ENCODE peak calls at places on chromosome 12, in eight cellular contexts. M is pancreas; R is CD4-positive, alpha-beta T cell; I is right atrium auricular region; W is prostate gland; X is A549; A is lower lobe of right lung; O is effector memory CD4-positive, alpha-beta T cell. H is an unnamed sample. For H3K9me3, the result is how much of the 10 kb centered on the place peaks cover.

GRCh38 chr12:124513297-124513867 is 54.0 kb downstream of the NCOR2 start:
- DNase-seq in M (no peak), R (no peak), I (no peak), W (no peak), X (peak), A (no peak), O (no peak), H (no peak)

GRCh38 chr12:6618483-6618882 is 11.3 kb upstream of the CHD4 start:
- DNase-seq in M (no peak), R (no peak), I (no peak), W (no peak), X (no peak), A (no peak), O (no peak), H (no peak)

GRCh38 chr12:4813741-4814140 is 93.5 kb downstream of the GALNT8 start:
- DNase-seq in M (no peak), R (no peak), I (no peak), W (no peak), X (no peak), A (no peak), O (no peak), H (no peak)

GRCh38 chr12:110349521-110350151 is 53.9 kb downstream of the ANAPC7 start:
- DNase-seq in M (no peak), R (peak), I (no peak), W (no peak), X (no peak), A (no peak), O (no peak), H (no peak)

GRCh38 chr12:47881826-47882427 is 22.9 kb downstream of the VDR start:
- DNase-seq in M (no peak), R (no peak), I (peak), W (no peak), X (peak), A (no peak), O (no peak), H (peak)

GRCh38 chr12:13566286-13566685 is 369.8 kb downstream of the EMP1 start:
- DNase-seq in M (no peak), R (no peak), I (no peak), W (no peak), X (no peak), A (no peak), O (no peak), H (no peak)

GRCh38 chr12:97561321-97562230 is 99.0 kb downstream of the RMST start:
- DNase-seq in M (no peak), R (no peak), I (no peak), W (peak), X (no peak), A (no peak), O (no peak), H (no peak)

GRCh38 chr12:72511906-72512305 is 239.7 kb downstream of the TRHDE start:
- DNase-seq in M (no peak), R (no peak), I (no peak), W (no peak), X (no peak), A (no peak), O (no peak), H (no peak)

GRCh38 chr12:86683568-86683991 is 427.4 kb upstream of the MGAT4C start:
- DNase-seq in M (no peak), R (no peak), I (no peak), W (no peak), X (no peak), A (no peak), O (no peak), H (no peak)

GRCh38 chr12:99223554-99223953 is 424.0 kb upstream of the GARIN6 start:
- DNase-seq in M (no peak), R (no peak), I (no peak), W (no peak), X (no peak), A (no peak), O (no peak), H (no peak)

GRCh38 chr12:92624236-92624635 is 78.6 kb upstream of the PLEKHG7 start:
- DNase-seq in M (no peak), R (no peak), I (no peak), W (no peak), X (peak), A (no peak), O (no peak), H (no peak)

GRCh38 chr12:75816892-75817291 is 214.7 kb downstream of the PHLDA1 start:
- DNase-seq in M (no peak), R (no peak), I (no peak), W (no peak), X (peak), A (no peak), O (no peak), H (peak)

GRCh38 chr12:14974633-14975032 is 1.8 kb downstream of the PDE6H start:
- DNase-seq in M (no peak), R (no peak), I (no peak), W (no peak), X (no peak), A (no peak), O (no peak), H (no peak)

GRCh38 chr12:95371571-95371970 is 102.4 kb upstream of the METAP2 start:
- DNase-seq in M (no peak), R (no peak), I (no peak), W (no peak), X (no peak), A (no peak), O (no peak), H (no peak)

GRCh38 chr12:88416786-88417185 is 163.5 kb downstream of the KITLG start:
- DNase-seq in M (no peak), R (no peak), I (no peak), W (no peak), X (no peak), A (no peak), O (no peak), H (no peak)

GRCh38 chr12:111041091-111041490 is 120.7 kb upstream of the MYL2 start:
- DNase-seq in M (no peak), R (no peak), I (no peak), W (no peak), X (no peak), A (no peak), O (no peak), H (no peak)

GRCh38 chr12:51822956-51823355 is 25.6 kb downstream of the FIGNL2 start:
- DNase-seq in M (peak), R (no peak), I (no peak), W (no peak), X (no peak), A (no peak), O (no peak), H (no peak)

GRCh38 chr12:51953925-51954324 is 2.4 kb downstream of the ACVR1B start:
- DNase-seq in M (no peak), R (no peak), I (no peak), W (no peak), X (no peak), A (no peak), O (no peak), H (no peak)

GRCh38 chr12:124904306-124905098 is 9.9 kb downstream of the UBC start:
- DNase-seq in M (peak), R (no peak), I (peak), W (peak), X (peak), A (peak), O (no peak), H (peak)

GRCh38 chr12:132533584-132533958 is 43.6 kb downstream of the FBRSL1 start:
- DNase-seq in M (no peak), R (no peak), I (no peak), W (no peak), X (no peak), A (no peak), O (no peak), H (no peak)

GRCh38 chr12:8648598-8649205 is 13.9 kb downstream of the MFAP5 start:
- DNase-seq in M (no peak), R (peak), I (no peak), W (no peak), X (no peak), A (no peak), O (no peak), H (peak)

GRCh38 chr12:68888243-68888642 is 44.7 kb downstream of the CPM start:
- DNase-seq in M (no peak), R (no peak), I (no peak), W (no peak), X (no peak), A (no peak), O (no peak), H (no peak)

GRCh38 chr12:8038659-8039114 is 6.2 kb downstream of the FOXJ2 start:
- DNase-seq in M (peak), R (no peak), I (no peak), W (peak), X (peak), A (peak), O (no peak), H (peak)

GRCh38 chr12:7035464-7035863 is 17.2 kb upstream of the LPCAT3 start:
- DNase-seq in M (no peak), R (no peak), I (no peak), W (no peak), X (no peak), A (no peak), O (no peak), H (no peak)

GRCh38 chr12:66733321-66733720 is 54.4 kb upstream of the GRIP1 start:
- DNase-seq in M (no peak), R (no peak), I (no peak), W (no peak), X (no peak), A (no peak), O (no peak), H (no peak)

GRCh38 chr12:69555461-69555860 is 29.8 kb upstream of the CCT2 start:
- DNase-seq in M (no peak), R (no peak), I (no peak), W (no peak), X (peak), A (no peak), O (no peak), H (no peak)

GRCh38 chr12:95624544-95624943 is 73.3 kb upstream of the USP44 start:
- DNase-seq in M (no peak), R (no peak), I (no peak), W (no peak), X (peak), A (no peak), O (no peak), H (no peak)

GRCh38 chr12:121789800-121790748 is 3.4 kb downstream of the RHOF start:
- DNase-seq in M (peak), R (peak), I (no peak), W (no peak), X (no peak), A (peak), O (peak), H (peak)

GRCh38 chr12:115950959-115951358 is 326.5 kb downstream of the MED13L start:
- DNase-seq in M (no peak), R (no peak), I (no peak), W (no peak), X (no peak), A (no peak), O (no peak), H (no peak)

GRCh38 chr12:2395352-2395977 is 342.7 kb downstream of the CACNA1C start:
- DNase-seq in M (no peak), R (peak), I (no peak), W (no peak), X (peak), A (peak), O (no peak), H (peak)

GRCh38 chr12:43148711-43149110 is 403.3 kb downstream of the ADAMTS20 start:
- DNase-seq in M (no peak), R (no peak), I (no peak), W (no peak), X (no peak), A (no peak), O (no peak), H (no peak)

GRCh38 chr12:30564394-30564793 is 131.3 kb downstream of the IPO8 start:
- DNase-seq in M (no peak), R (no peak), I (no peak), W (no peak), X (no peak), A (no peak), O (no peak), H (no peak)

GRCh38 chr12:132586929-132587328 is 23.5 kb downstream of the LRCOL1 start:
- DNase-seq in M (no peak), R (no peak), I (no peak), W (no peak), X (no peak), A (no peak), O (no peak), H (no peak)

GRCh38 chr12:102120886-102121285 is 903 bp downstream of the PARPBP start:
- DNase-seq in M (no peak), R (no peak), I (no peak), W (no peak), X (peak), A (no peak), O (no peak), H (peak)

DNA sequence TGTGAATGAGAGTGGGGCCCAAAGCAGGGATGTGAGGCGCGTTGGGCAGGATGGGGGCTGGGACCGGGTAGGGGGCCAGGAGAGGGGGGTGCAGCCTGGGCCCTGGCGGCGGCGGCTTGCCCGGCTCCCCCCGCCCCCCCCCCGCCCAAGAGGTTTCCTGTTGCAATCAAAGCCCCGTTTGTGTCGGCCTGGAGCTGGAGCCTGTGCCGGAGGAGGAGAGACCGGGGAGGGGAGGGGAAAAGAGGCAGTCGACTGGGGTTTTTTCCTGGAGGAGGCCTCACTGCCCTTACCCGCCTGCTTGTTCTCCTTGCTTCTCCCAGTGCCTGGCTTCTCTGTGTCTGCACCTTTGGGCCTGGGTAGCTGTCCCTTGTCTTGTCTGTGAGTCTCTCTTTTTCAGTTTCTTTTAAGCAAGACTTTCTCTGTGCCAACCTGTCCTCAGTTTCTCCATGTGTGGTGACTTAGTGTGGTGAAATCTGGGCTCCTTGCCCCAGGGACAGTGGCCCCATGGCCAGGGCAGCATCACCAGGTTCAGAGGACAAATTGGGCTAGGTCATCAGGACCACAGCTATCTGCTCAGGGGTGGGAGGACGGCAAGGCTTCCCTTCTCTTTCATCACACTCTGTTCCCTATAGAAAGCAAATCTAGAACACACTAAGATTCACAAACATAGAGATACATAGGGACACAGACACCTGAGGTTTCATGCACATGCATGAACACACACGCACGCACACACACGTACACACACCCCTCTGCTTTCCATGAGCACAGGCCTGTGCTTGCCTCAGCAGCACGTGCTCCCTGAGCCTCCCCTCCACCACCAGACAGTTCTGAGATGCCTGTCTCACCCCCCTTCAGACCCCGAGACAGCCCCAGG is 8.4 kb downstream of the RARG start:
- DNase-seq in M (no peak), R (peak), I (no peak), W (no peak), X (no peak), A (peak), O (no peak), H (no peak)
- H3K27ac ChIP-seq in M (peak), R (peak), I (peak), W (peak), X (no peak), A (peak), O (peak), H (peak)

GRCh38 chr12:73817161-73817560 is 720.5 kb upstream of the ATXN7L3B start:
- DNase-seq in M (no peak), R (no peak), I (no peak), W (no peak), X (no peak), A (no peak), O (no peak), H (no peak)
- H3K9me3 ChIP-seq in M (under half), R (under half), I (under half), W (under half), X (under half), A (under half), O (under half), H (under half)

DNA sequence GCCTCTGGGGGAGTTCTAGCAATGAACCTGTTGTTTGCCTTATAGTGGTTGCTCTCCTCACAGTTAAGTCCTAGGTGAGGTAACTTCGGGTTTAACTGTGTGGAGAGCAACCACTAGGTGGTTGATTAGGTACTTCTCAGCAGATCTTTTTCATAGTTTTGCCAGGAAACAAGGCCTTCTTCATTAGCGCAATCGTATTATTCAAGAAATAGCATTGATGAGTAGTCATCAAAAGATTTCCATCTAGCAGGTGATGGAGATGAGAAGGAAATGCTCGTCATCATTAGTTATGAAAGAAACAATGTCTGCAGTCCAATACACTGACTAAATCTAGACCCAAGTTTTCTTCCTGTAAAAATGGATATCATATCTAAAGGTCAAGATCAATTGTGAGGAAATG is 923.3 kb downstream of the AACS start:
- DNase-seq in M (no peak), R (no peak), I (no peak), W (no peak), X (no peak), A (no peak), O (no peak), H (no peak)
- H3K27ac ChIP-seq in M (no peak), R (no peak), I (no peak), W (no peak), X (no peak), A (no peak), O (no peak), H (no peak)

GRCh38 chr12:130144256-130144655 is 18.0 kb upstream of the FZD10 start:
- DNase-seq in M (no peak), R (no peak), I (no peak), W (no peak), X (no peak), A (peak), O (no peak), H (no peak)
- H3K9me3 ChIP-seq in M (under half), R (under half), I (under half), W (under half), X (under half), A (under half), O (under half), H (under half)

GRCh38 chr12:89948266-89949175 is 239.9 kb upstream of the ATP2B1 start:
- DNase-seq in M (no peak), R (no peak), I (no peak), W (no peak), X (no peak), A (no peak), O (no peak), H (peak)
- H3K27ac ChIP-seq in M (no peak), R (no peak), I (no peak), W (no peak), X (peak), A (no peak), O (peak), H (peak)

GRCh38 chr12:46567667-46568066 is 195.1 kb upstream of the SLC38A2 start:
- DNase-seq in M (no peak), R (no peak), I (no peak), W (no peak), X (no peak), A (no peak), O (no peak), H (no peak)
- H3K9me3 ChIP-seq in M (under half), R (under half), I (under half), W (under half), X (half or more), A (under half), O (under half), H (under half)

GRCh38 chr12:39393890-39394289 is 49.0 kb downstream of the KIF21A start:
- DNase-seq in M (no peak), R (no peak), I (no peak), W (no peak), X (no peak), A (no peak), O (no peak), H (no peak)
- H3K27ac ChIP-seq in M (no peak), R (no peak), I (no peak), W (no peak), X (no peak), A (no peak), O (no peak), H (no peak)

GRCh38 chr12:120225852-120226640 is 25.1 kb upstream of the RPLP0 start:
- DNase-seq in M (no peak), R (no peak), I (no peak), W (no peak), X (no peak), A (peak), O (no peak), H (peak)
- H3K9me3 ChIP-seq in M (under half), R (under half), I (under half), W (under half), X (under half), A (under half), O (under half), H (under half)